ENCODE peak calls at places on chromosomes 12 and 14, in four cellular contexts. E is NCI-H524, T is HCT116, N is hippocampal formation. C is an unnamed sample.

GRCh38 chr12:46535907-46536306 is 163.3 kb upstream of the SLC38A2 start:
- DNase-seq in E (no peak), N (no peak), T (no peak), C (no peak)

GRCh38 chr12:102182635-102183034 is 15.0 kb downstream of the PMCH start:
- DNase-seq in N (no peak), E (no peak), T (no peak), C (no peak)

GRCh38 chr12:6182279-6182898 is 17.8 kb upstream of the CD9 start:
- DNase-seq in T (no peak), N (no peak), E (no peak), C (no peak)

GRCh38 chr14:48382961-48383360 is 707.6 kb upstream of the MDGA2 start:
- DNase-seq in E (no peak), T (no peak), N (no peak), C (no peak)

GRCh38 chr14:95675486-95675885 is 10.7 kb upstream of the TCL1B start:
- DNase-seq in N (no peak), E (no peak), T (no peak), C (no peak)

GRCh38 chr12:59403259-59403932 is 192.4 kb upstream of the SLC16A7 start:
- DNase-seq in T (peak; percentile 55), N (peak; percentile 76), E (peak; percentile 68), C (peak; percentile 67)

GRCh38 chr14:99524804-99525698 is 43.8 kb downstream of the CCNK start:
- DNase-seq in T (no peak), E (peak; percentile 65), N (no peak), C (no peak)

GRCh38 chr12:95548539-95549391 is 2.5 kb downstream of the USP44 start:
- DNase-seq in T (no peak), E (peak; percentile 43), N (peak; percentile 14), C (peak; percentile 60)

GRCh38 chr14:89641495-89642162 is 224.6 kb upstream of the FOXN3 start:
- DNase-seq in N (no peak), T (no peak), E (no peak), C (no peak)

GRCh38 chr12:99505805-99506204 is 141.7 kb upstream of the GARIN6 start:
- DNase-seq in T (no peak), N (no peak), E (no peak), C (no peak)

GRCh38 chr12:99111600-99111999 is 466.5 kb downstream of the APAF1 start:
- DNase-seq in T (no peak), E (peak; percentile 87), N (peak; percentile 45), C (no peak)

GRCh38 chr12:11059784-11060183 is 2.3 kb downstream of the TAS2R46 start:
- DNase-seq in T (no peak), N (no peak), E (no peak), C (no peak)

GRCh38 chr12:45775964-45776363 is 46.5 kb downstream of the ARID2 start:
- DNase-seq in T (no peak), N (no peak), E (no peak), C (no peak)

GRCh38 chr14:30569903-30570226 is 10.9 kb downstream of the G2E3 start:
- DNase-seq in T (no peak), N (no peak), E (no peak), C (no peak)

GRCh38 chr14:106691601-106692291 is 1165.4 kb downstream of the TMEM121 start:
- DNase-seq in N (no peak), E (no peak), T (no peak), C (no peak)

GRCh38 chr14:61211476-61212262 is 69.5 kb downstream of the TMEM30B start:
- DNase-seq in E (peak; percentile 95), T (no peak), N (no peak), C (no peak)

GRCh38 chr12:103676863-103677262 is 89.8 kb downstream of the STAB2 start:
- DNase-seq in E (no peak), N (no peak), T (no peak), C (no peak)

GRCh38 chr12:12017798-12018197 is 52.9 kb upstream of the BCL2L14 start:
- DNase-seq in E (peak; percentile 33), T (no peak), N (no peak), C (no peak)

GRCh38 chr14:61538464-61539022 is 156.8 kb upstream of the HIF1A start:
- DNase-seq in T (no peak), N (no peak), E (no peak), C (no peak)

GRCh38 chr12:124863409-124864325 is at the start of gene SCARB1:
- DNase-seq in N (peak; percentile 74), T (peak; percentile 36), E (peak; percentile 76), C (peak; percentile 91)

C was measured in head of caudate nucleus.